ENCODE peak calls at places on chromosomes 1 and 21, in ten cellular contexts. I, T, Z, D, E, G, F, Y, H and C are unnamed samples.
A peak's percentile ranks its signal among the peaks of the same experiment; 100 is the strongest.

GRCh38 chr1:17639703-17640340 is 100.3 kb downstream of the ARHGEF10L start:
- DNase-seq in I (no peak), G (no peak), H (no peak), Z (no peak), E (no peak), Y (no peak), F (no peak), T (no peak), D (no peak), C (no peak)

GRCh38 chr1:112373841-112374240 is 22.2 kb upstream of the CTTNBP2NL start:
- DNase-seq in G (no peak), Y (no peak), H (no peak), I (no peak), D (no peak), E (no peak), Z (no peak), T (no peak), F (no peak), C (no peak)

GRCh38 chr21:41876928-41877652 is 2.1 kb downstream of the PRDM15 start:
- DNase-seq in F (no peak), D (peak; percentile 55), Y (no peak), Z (no peak), H (no peak), T (no peak), E (no peak), G (no peak), I (no peak), C (no peak)

GRCh38 chr1:203628997-203629508 is 2.4 kb downstream of the ATP2B4 start:
- DNase-seq in Y (peak; percentile 51), D (peak; percentile 50), E (no peak), Z (no peak), G (no peak), I (no peak), F (no peak), T (no peak), H (no peak), C (no peak)

GRCh38 chr21:43884861-43885370 is 19.9 kb downstream of the AGPAT3 start:
- DNase-seq in G (no peak), H (no peak), D (no peak), T (no peak), I (peak; percentile 2), Y (no peak), Z (no peak), F (no peak), E (no peak), C (peak; percentile 46)

GRCh38 chr1:9542425-9542824 is 3.2 kb downstream of the SLC25A33 start:
- DNase-seq in D (no peak), E (no peak), I (peak; percentile 18), Z (no peak), T (peak; percentile 77), F (no peak), H (no peak), Y (peak; percentile 46), G (no peak), C (no peak)

GRCh38 chr1:19033516-19033840 is 77.0 kb upstream of the IFFO2 start:
- DNase-seq in Y (no peak), F (no peak), T (no peak), I (no peak), E (no peak), D (no peak), G (no peak), H (no peak), Z (no peak), C (no peak)

GRCh38 chr1:157411769-157412168 is 140.5 kb downstream of the FCRL5 start:
- DNase-seq in G (no peak), Z (no peak), D (no peak), Y (no peak), F (no peak), E (no peak), T (no peak), I (no peak), H (no peak), C (no peak)

GRCh38 chr1:169892819-169893644 is 664 bp downstream of the SCYL3 start:
- DNase-seq in E (no peak), D (peak; percentile 11), G (peak; percentile 32), T (peak; percentile 49), Z (no peak), Y (peak; percentile 61), I (peak; percentile 45), H (no peak), F (no peak), C (peak; percentile 52)

GRCh38 chr1:1244192-1244811 is 2.2 kb downstream of the C1QTNF12 start:
- DNase-seq in T (no peak), D (no peak), E (no peak), Z (no peak), H (no peak), I (peak; percentile 69), F (no peak), G (no peak), Y (peak; percentile 11), C (no peak)